ENCODE peak calls at places on chromosome 4, in four cellular contexts. O is AG04449, R is endothelial cell, M is cerebellar cortex. U is an unnamed sample.

GRCh38 chr4:10535900-10536299 is 78.7 kb upstream of the ZNF518B start:
- DNase-seq in O (no peak), R (no peak), M (no peak), U (no peak)

GRCh38 chr4:122668241-122668640 is 47.4 kb upstream of the IL21 start:
- DNase-seq in O (peak; percentile 45), R (no peak), M (no peak), U (no peak)

GRCh38 chr4:7103031-7103598 is 35.3 kb upstream of the GRPEL1 start:
- DNase-seq in O (no peak), R (peak; percentile 53), M (peak; percentile 78), U (peak; percentile 90)

GRCh38 chr4:146900295-146900694 is 45.4 kb downstream of the TTC29 start:
- DNase-seq in O (no peak), R (no peak), M (no peak), U (no peak)

GRCh38 chr4:53463340-53463739 is 85.9 kb downstream of the FIP1L1 start:
- DNase-seq in O (no peak), R (no peak), M (no peak), U (no peak)

GRCh38 chr4:15649914-15650545 is 5.1 kb downstream of the FBXL5 start:
- DNase-seq in O (no peak), R (peak; percentile 32), M (peak; percentile 59), U (peak; percentile 69)

GRCh38 chr4:121950212-121950679 is 1.6 kb downstream of the TRPC3 start:
- DNase-seq in O (no peak), R (peak; percentile 96), M (peak; percentile 31), U (peak; percentile 91)

GRCh38 chr4:7759221-7759620 is 180.4 kb downstream of the AFAP1 start:
- DNase-seq in O (no peak), R (no peak), M (no peak), U (no peak)

GRCh38 chr4:36841583-36842326 is 402.8 kb upstream of the NWD2 start:
- DNase-seq in O (no peak), R (no peak), M (no peak), U (no peak)

GRCh38 chr4:84401669-84402068 is 97.4 kb downstream of the NKX6-1 start:
- DNase-seq in O (no peak), R (no peak), M (no peak), U (no peak)

GRCh38 chr4:90598741-90599140 is 471.5 kb downstream of the CCSER1 start:
- DNase-seq in O (no peak), R (no peak), M (no peak), U (no peak)

GRCh38 chr4:7754565-7755262 is 184.9 kb downstream of the AFAP1 start:
- DNase-seq in O (no peak), R (no peak), M (no peak), U (no peak)

GRCh38 chr4:167873536-167873935 is 218.8 kb upstream of the ANXA10 start:
- DNase-seq in O (no peak), R (no peak), M (no peak), U (no peak)

GRCh38 chr4:139655116-139655515 is 10.5 kb upstream of the MGST2 start:
- DNase-seq in O (no peak), R (peak; percentile 26), M (peak; percentile 59), U (peak; percentile 63)

GRCh38 chr4:55866290-55866907 is 13.0 kb downstream of the EXOC1 start:
- DNase-seq in O (peak; percentile 78), R (no peak), M (peak; percentile 5), U (no peak)

GRCh38 chr4:80322716-80323115 is 12.8 kb upstream of the CFAP299 start:
- DNase-seq in O (no peak), R (no peak), M (peak; percentile 41), U (no peak)

GRCh38 chr4:54714631-54715030 is 56.9 kb downstream of the KIT start:
- DNase-seq in O (no peak), R (no peak), M (no peak), U (no peak)

GRCh38 chr4:37615720-37616063 is 70.5 kb downstream of the RELL1 start:
- DNase-seq in O (no peak), R (no peak), M (no peak), U (no peak)

GRCh38 chr4:10139518-10139917 is 22.9 kb upstream of the WDR1 start:
- DNase-seq in O (no peak), R (no peak), M (no peak), U (no peak)

U was measured in Caco-2.